ENCODE peak calls at places on chromosomes 5 and 9, in ten cellular contexts. One of them, this sample, is unnamed.

GRCh38 chr5:73902327-73903051 is 276.5 kb downstream of the ARHGEF28 start:
- DNase-seq in heart right ventricle: no peak
- DNase-seq in A549: peak; percentile 41
- DNase-seq in fibroblast of lung: peak; percentile 59
- DNase-seq in OCI-LY7: peak; percentile 77
- DNase-seq in transverse colon: no peak
- DNase-seq in right atrium auricular region: no peak
- DNase-seq in lung: no peak
- DNase-seq in choroid plexus epithelial cell: peak; percentile 82
- DNase-seq in glutamatergic neuron: no peak
- DNase-seq in this sample: peak; percentile 80

GRCh38 chr5:167158588-167158987 is 1132.9 kb upstream of the WWC1 start:
- DNase-seq in right atrium auricular region: no peak
- DNase-seq in glutamatergic neuron: no peak
- DNase-seq in heart right ventricle: no peak
- DNase-seq in A549: no peak
- DNase-seq in transverse colon: no peak
- DNase-seq in fibroblast of lung: no peak
- DNase-seq in choroid plexus epithelial cell: no peak
- DNase-seq in lung: no peak
- DNase-seq in OCI-LY7: no peak
- DNase-seq in this sample: no peak

GRCh38 chr5:55732592-55732991 is 5.3 kb upstream of the DDX4 start:
- DNase-seq in transverse colon: no peak
- DNase-seq in OCI-LY7: no peak
- DNase-seq in lung: no peak
- DNase-seq in A549: no peak
- DNase-seq in right atrium auricular region: no peak
- DNase-seq in glutamatergic neuron: no peak
- DNase-seq in choroid plexus epithelial cell: no peak
- DNase-seq in fibroblast of lung: no peak
- DNase-seq in heart right ventricle: no peak
- DNase-seq in this sample: no peak

GRCh38 chr5:143542798-143543144 is 139.3 kb upstream of the NR3C1 start:
- DNase-seq in fibroblast of lung: peak; percentile 71
- DNase-seq in heart right ventricle: no peak
- DNase-seq in OCI-LY7: no peak
- DNase-seq in choroid plexus epithelial cell: no peak
- DNase-seq in lung: no peak
- DNase-seq in right atrium auricular region: no peak
- DNase-seq in glutamatergic neuron: no peak
- DNase-seq in A549: no peak
- DNase-seq in transverse colon: no peak
- DNase-seq in this sample: peak; percentile 74

GRCh38 chr9:26813247-26813646 is 79.4 kb downstream of the CAAP1 start:
- DNase-seq in right atrium auricular region: no peak
- DNase-seq in OCI-LY7: no peak
- DNase-seq in glutamatergic neuron: no peak
- DNase-seq in transverse colon: no peak
- DNase-seq in choroid plexus epithelial cell: no peak
- DNase-seq in fibroblast of lung: peak; percentile 50
- DNase-seq in A549: no peak
- DNase-seq in heart right ventricle: no peak
- DNase-seq in lung: no peak
- DNase-seq in this sample: no peak

GRCh38 chr9:109198736-109199384 is 31.8 kb upstream of the FRRS1L start:
- DNase-seq in transverse colon: no peak
- DNase-seq in heart right ventricle: no peak
- DNase-seq in fibroblast of lung: no peak
- DNase-seq in A549: no peak
- DNase-seq in right atrium auricular region: no peak
- DNase-seq in OCI-LY7: peak; percentile 6
- DNase-seq in lung: no peak
- DNase-seq in glutamatergic neuron: no peak
- DNase-seq in choroid plexus epithelial cell: no peak
- DNase-seq in this sample: no peak

GRCh38 chr9:116395409-116396037 is 241.9 kb downstream of the PAPPA start:
- DNase-seq in OCI-LY7: peak; percentile 7
- DNase-seq in lung: no peak
- DNase-seq in heart right ventricle: no peak
- DNase-seq in transverse colon: no peak
- DNase-seq in fibroblast of lung: no peak
- DNase-seq in right atrium auricular region: no peak
- DNase-seq in glutamatergic neuron: peak; percentile 52
- DNase-seq in choroid plexus epithelial cell: no peak
- DNase-seq in A549: no peak
- DNase-seq in this sample: no peak

GRCh38 chr9:121673576-121673975 is 22.1 kb downstream of the DAB2IP start:
- DNase-seq in lung: no peak
- DNase-seq in right atrium auricular region: no peak
- DNase-seq in glutamatergic neuron: no peak
- DNase-seq in A549: no peak
- DNase-seq in fibroblast of lung: no peak
- DNase-seq in transverse colon: no peak
- DNase-seq in choroid plexus epithelial cell: no peak
- DNase-seq in heart right ventricle: no peak
- DNase-seq in OCI-LY7: no peak
- DNase-seq in this sample: no peak

GRCh38 chr9:34377402-34377741 is 674 bp upstream of the MYORG start:
- DNase-seq in choroid plexus epithelial cell: peak; percentile 14
- DNase-seq in glutamatergic neuron: peak; percentile 39
- DNase-seq in lung: peak; percentile 45
- DNase-seq in OCI-LY7: no peak
- DNase-seq in A549: peak; percentile 21
- DNase-seq in fibroblast of lung: no peak
- DNase-seq in right atrium auricular region: peak; percentile 59
- DNase-seq in transverse colon: peak; percentile 57
- DNase-seq in heart right ventricle: no peak
- DNase-seq in this sample: peak; percentile 39

GRCh38 chr9:129717991-129718390 is 34.9 kb downstream of the PTGES start:
- DNase-seq in OCI-LY7: no peak
- DNase-seq in A549: no peak
- DNase-seq in glutamatergic neuron: no peak
- DNase-seq in choroid plexus epithelial cell: no peak
- DNase-seq in right atrium auricular region: no peak
- DNase-seq in transverse colon: no peak
- DNase-seq in heart right ventricle: no peak
- DNase-seq in lung: no peak
- DNase-seq in fibroblast of lung: no peak
- DNase-seq in this sample: no peak

GRCh38 chr9:34741628-34742027 is 31.7 kb upstream of the CCL21 start:
- DNase-seq in heart right ventricle: no peak
- DNase-seq in transverse colon: no peak
- DNase-seq in OCI-LY7: no peak
- DNase-seq in lung: no peak
- DNase-seq in choroid plexus epithelial cell: peak; percentile 41
- DNase-seq in glutamatergic neuron: no peak
- DNase-seq in fibroblast of lung: no peak
- DNase-seq in A549: no peak
- DNase-seq in right atrium auricular region: no peak
- DNase-seq in this sample: no peak

GRCh38 chr5:132369471-132370240 is at the start of gene SLC22A5:
- DNase-seq in fibroblast of lung: peak; percentile 48
- DNase-seq in transverse colon: peak; percentile 88
- DNase-seq in heart right ventricle: peak; percentile 73
- DNase-seq in A549: peak; percentile 62
- DNase-seq in lung: peak; percentile 69
- DNase-seq in right atrium auricular region: peak; percentile 60
- DNase-seq in choroid plexus epithelial cell: peak; percentile 26
- DNase-seq in glutamatergic neuron: peak; percentile 75
- DNase-seq in OCI-LY7: peak; percentile 28
- DNase-seq in this sample: peak; percentile 78

GRCh38 chr5:103461223-103461622 is 101.4 kb downstream of the NUDT12 start:
- DNase-seq in transverse colon: no peak
- DNase-seq in lung: no peak
- DNase-seq in A549: no peak
- DNase-seq in glutamatergic neuron: no peak
- DNase-seq in OCI-LY7: no peak
- DNase-seq in fibroblast of lung: peak; percentile 96
- DNase-seq in heart right ventricle: no peak
- DNase-seq in right atrium auricular region: no peak
- DNase-seq in choroid plexus epithelial cell: peak; percentile 87
- DNase-seq in this sample: no peak

GRCh38 chr5:138653502-138653901 is 78.3 kb upstream of the HSPA9 start:
- DNase-seq in OCI-LY7: no peak
- DNase-seq in transverse colon: no peak
- DNase-seq in glutamatergic neuron: no peak
- DNase-seq in fibroblast of lung: no peak
- DNase-seq in heart right ventricle: no peak
- DNase-seq in A549: no peak
- DNase-seq in choroid plexus epithelial cell: peak; percentile 63
- DNase-seq in lung: no peak
- DNase-seq in right atrium auricular region: no peak
- DNase-seq in this sample: peak; percentile 38

GRCh38 chr5:134435525-134435924 is 23.8 kb upstream of the CDKN2AIPNL start:
- DNase-seq in heart right ventricle: no peak
- DNase-seq in right atrium auricular region: no peak
- DNase-seq in choroid plexus epithelial cell: peak; percentile 42
- DNase-seq in A549: no peak
- DNase-seq in lung: no peak
- DNase-seq in transverse colon: no peak
- DNase-seq in fibroblast of lung: peak; percentile 82
- DNase-seq in glutamatergic neuron: no peak
- DNase-seq in OCI-LY7: no peak
- DNase-seq in this sample: no peak

GRCh38 chr9:128211551-128212281 is 8.5 kb downstream of the DNM1 start:
- DNase-seq in fibroblast of lung: no peak
- DNase-seq in A549: peak; percentile 75
- DNase-seq in right atrium auricular region: no peak
- DNase-seq in glutamatergic neuron: no peak
- DNase-seq in transverse colon: no peak
- DNase-seq in lung: no peak
- DNase-seq in OCI-LY7: no peak
- DNase-seq in heart right ventricle: no peak
- DNase-seq in choroid plexus epithelial cell: no peak
- DNase-seq in this sample: no peak

GRCh38 chr5:98989723-98990122 is 60.9 kb upstream of the CHD1 start:
- DNase-seq in lung: no peak
- DNase-seq in right atrium auricular region: no peak
- DNase-seq in fibroblast of lung: no peak
- DNase-seq in A549: no peak
- DNase-seq in OCI-LY7: no peak
- DNase-seq in glutamatergic neuron: no peak
- DNase-seq in transverse colon: no peak
- DNase-seq in choroid plexus epithelial cell: no peak
- DNase-seq in heart right ventricle: no peak
- DNase-seq in this sample: no peak

GRCh38 chr5:171340042-171340441 is 31.0 kb downstream of the TLX3 start:
- DNase-seq in transverse colon: no peak
- DNase-seq in right atrium auricular region: no peak
- DNase-seq in lung: no peak
- DNase-seq in glutamatergic neuron: no peak
- DNase-seq in fibroblast of lung: no peak
- DNase-seq in heart right ventricle: no peak
- DNase-seq in OCI-LY7: no peak
- DNase-seq in choroid plexus epithelial cell: no peak
- DNase-seq in A549: no peak
- DNase-seq in this sample: no peak

GRCh38 chr5:178288373-178289368 is 56.1 kb upstream of the PHYKPL start:
- DNase-seq in heart right ventricle: peak; percentile 7
- DNase-seq in right atrium auricular region: no peak
- DNase-seq in transverse colon: no peak
- DNase-seq in fibroblast of lung: peak; percentile 1
- DNase-seq in lung: no peak
- DNase-seq in choroid plexus epithelial cell: peak; percentile 10
- DNase-seq in glutamatergic neuron: no peak
- DNase-seq in A549: no peak
- DNase-seq in OCI-LY7: no peak
- DNase-seq in this sample: no peak

GRCh38 chr5:141641634-141642278 is 5.0 kb downstream of the RELL2 start:
- DNase-seq in A549: peak; percentile 89
- DNase-seq in choroid plexus epithelial cell: peak; percentile 85
- DNase-seq in right atrium auricular region: no peak
- DNase-seq in transverse colon: no peak
- DNase-seq in fibroblast of lung: peak; percentile 71
- DNase-seq in lung: no peak
- DNase-seq in heart right ventricle: no peak
- DNase-seq in OCI-LY7: no peak
- DNase-seq in glutamatergic neuron: no peak
- DNase-seq in this sample: peak; percentile 60
- TF ChIP-seq CTCF in A549: peak; percentile 32
- TF ChIP-seq CTCF in choroid plexus epithelial cell: peak; percentile 59
- TF ChIP-seq CTCF in right atrium auricular region: no peak
- TF ChIP-seq CTCF in transverse colon: no peak
- TF ChIP-seq CTCF in fibroblast of lung: peak; percentile 27
- TF ChIP-seq CTCF in lung: no peak
- TF ChIP-seq CTCF in heart right ventricle: no peak
- TF ChIP-seq CTCF in OCI-LY7: no peak
- TF ChIP-seq CTCF in glutamatergic neuron: no peak
- TF ChIP-seq CTCF in this sample: peak; percentile 35

GRCh38 chr5:157858527-157859226 is at the start of gene CLINT1:
- DNase-seq in right atrium auricular region: peak; percentile 93
- DNase-seq in choroid plexus epithelial cell: peak; percentile 86
- DNase-seq in transverse colon: peak; percentile 94
- DNase-seq in OCI-LY7: peak; percentile 94
- DNase-seq in A549: peak; percentile 89
- DNase-seq in glutamatergic neuron: peak; percentile 95
- DNase-seq in fibroblast of lung: peak; percentile 81
- DNase-seq in heart right ventricle: peak; percentile 94
- DNase-seq in lung: peak; percentile 92
- DNase-seq in this sample: peak; percentile 95
- TF ChIP-seq CTCF in right atrium auricular region: peak; percentile 22
- TF ChIP-seq CTCF in choroid plexus epithelial cell: no peak
- TF ChIP-seq CTCF in transverse colon: no peak
- TF ChIP-seq CTCF in OCI-LY7: no peak
- TF ChIP-seq CTCF in A549: no peak
- TF ChIP-seq CTCF in glutamatergic neuron: no peak
- TF ChIP-seq CTCF in fibroblast of lung: no peak
- TF ChIP-seq CTCF in heart right ventricle: peak; percentile 13
- TF ChIP-seq CTCF in lung: no peak
- TF ChIP-seq CTCF in this sample: no peak

DNA sequence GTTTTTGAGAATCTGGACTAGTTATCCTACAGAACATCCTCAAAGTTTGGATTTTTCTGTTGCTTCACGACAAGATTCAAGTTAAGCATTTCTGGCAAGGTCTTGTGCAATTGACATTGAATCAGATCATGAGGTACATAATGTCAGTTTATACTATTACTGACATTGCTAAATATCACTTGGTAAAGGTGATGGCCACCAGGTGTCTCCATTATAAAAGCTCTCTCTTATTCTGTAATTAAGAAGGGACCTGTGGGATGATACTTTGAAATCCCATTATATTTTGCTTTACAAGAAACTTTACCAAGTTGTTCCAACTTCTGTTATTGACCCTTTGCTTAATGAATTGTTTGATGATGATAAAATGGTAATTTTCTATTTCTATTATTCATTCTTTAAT is 131.0 kb upstream of the ASTN2 start:
- DNase-seq in heart right ventricle: no peak
- DNase-seq in fibroblast of lung: no peak
- DNase-seq in transverse colon: no peak
- DNase-seq in A549: no peak
- DNase-seq in choroid plexus epithelial cell: no peak
- DNase-seq in right atrium auricular region: no peak
- DNase-seq in OCI-LY7: no peak
- DNase-seq in glutamatergic neuron: no peak
- DNase-seq in lung: no peak
- DNase-seq in this sample: no peak
- TF ChIP-seq CTCF in heart right ventricle: no peak
- TF ChIP-seq CTCF in fibroblast of lung: no peak
- TF ChIP-seq CTCF in transverse colon: no peak
- TF ChIP-seq CTCF in A549: no peak
- TF ChIP-seq CTCF in choroid plexus epithelial cell: no peak
- TF ChIP-seq CTCF in right atrium auricular region: no peak
- TF ChIP-seq CTCF in OCI-LY7: peak; percentile 43
- TF ChIP-seq CTCF in glutamatergic neuron: no peak
- TF ChIP-seq CTCF in lung: no peak
- TF ChIP-seq CTCF in this sample: no peak

GRCh38 chr9:38707885-38708640 is 11.9 kb downstream of the FAM240B start:
- DNase-seq in transverse colon: no peak
- DNase-seq in lung: no peak
- DNase-seq in heart right ventricle: no peak
- DNase-seq in fibroblast of lung: no peak
- DNase-seq in A549: no peak
- DNase-seq in right atrium auricular region: no peak
- DNase-seq in choroid plexus epithelial cell: peak; percentile 31
- DNase-seq in glutamatergic neuron: no peak
- DNase-seq in OCI-LY7: peak; percentile 2
- DNase-seq in this sample: no peak
- TF ChIP-seq CTCF in transverse colon: no peak
- TF ChIP-seq CTCF in lung: no peak
- TF ChIP-seq CTCF in heart right ventricle: no peak
- TF ChIP-seq CTCF in fibroblast of lung: peak; percentile 9
- TF ChIP-seq CTCF in A549: peak; percentile 39
- TF ChIP-seq CTCF in right atrium auricular region: no peak
- TF ChIP-seq CTCF in choroid plexus epithelial cell: peak; percentile 58
- TF ChIP-seq CTCF in glutamatergic neuron: peak; percentile 28
- TF ChIP-seq CTCF in OCI-LY7: peak; percentile 45
- TF ChIP-seq CTCF in this sample: peak; percentile 27

This sample was measured in cardiac muscle cell.